ENCODE peak calls at places on chromosome 4, in six cellular contexts. D is endothelial cell of umbilical vein, F is PC-3, P is GM23338, L is neural progenitor cell, Q is fibroblast of lung. M is an unnamed sample. For H3K36me3, H4K20me1 and H3K79me2, the result is how much of the 10 kb centered on the place peaks cover.

GRCh38 chr4:145497199-145498149 is 15.8 kb downstream of the SMAD1 start:
- DNase-seq in F (no peak), L (no peak), P (no peak), Q (no peak), D (no peak), M (no peak)

GRCh38 chr4:54423066-54423465 is 194.0 kb downstream of the PDGFRA start:
- DNase-seq in L (no peak), D (no peak), P (no peak), Q (peak), F (peak), M (peak)

GRCh38 chr4:114998316-114998715 is 115.1 kb downstream of the NDST4 start:
- DNase-seq in P (no peak), Q (peak), D (no peak), L (no peak), F (no peak), M (no peak)

GRCh38 chr4:153318696-153319320 is 25.7 kb upstream of the MND1 start:
- DNase-seq in L (peak), F (peak), D (peak), Q (peak), P (peak), M (peak)

GRCh38 chr4:6200011-6200921 is at the start of gene JAKMIP1:
- DNase-seq in P (peak), L (peak), F (peak), D (peak), Q (peak), M (peak)

GRCh38 chr4:121696140-121696640 is 590 bp downstream of the ANXA5 start:
- DNase-seq in P (peak), L (peak), D (peak), F (peak), Q (peak), M (peak)

GRCh38 chr4:76744253-76744921 is 153.6 kb downstream of the SOWAHB start:
- DNase-seq in F (peak), D (peak), P (no peak), L (no peak), Q (peak), M (peak)

GRCh38 chr4:90546114-90546513 is 418.9 kb downstream of the CCSER1 start:
- DNase-seq in Q (peak), P (no peak), F (peak), L (no peak), D (peak), M (no peak)

GRCh38 chr4:5887361-5888221 is 5.3 kb downstream of the CRMP1 start:
- DNase-seq in L (peak), P (peak), Q (peak), D (no peak), F (no peak), M (peak)

GRCh38 chr4:17619416-17620105 is 5.1 kb downstream of the MED28 start:
- DNase-seq in F (peak), L (no peak), P (no peak), D (no peak), Q (no peak), M (peak)

GRCh38 chr4:19187104-19187503 is 1064.6 kb upstream of the SLIT2 start:
- DNase-seq in Q (peak), F (no peak), L (no peak), P (no peak), D (peak), M (no peak)

GRCh38 chr4:46844325-46844917 is 64.6 kb downstream of the COX7B2 start:
- DNase-seq in F (peak), Q (peak), P (peak), L (peak), D (peak), M (peak)

GRCh38 chr4:76459291-76459723 is 24.3 kb downstream of the SHROOM3 start:
- DNase-seq in F (no peak), P (peak), D (peak), Q (peak), L (peak), M (no peak)

GRCh38 chr4:37648084-37648817 is 37.9 kb downstream of the RELL1 start:
- DNase-seq in P (no peak), F (peak), D (peak), L (no peak), Q (peak), M (peak)

GRCh38 chr4:87525636-87526035 is 3.5 kb downstream of the SPARCL1 start:
- DNase-seq in L (peak), P (no peak), D (no peak), Q (peak), F (no peak), M (no peak)

GRCh38 chr4:145019346-145019745 is 78.7 kb downstream of the ANAPC10 start:
- DNase-seq in P (no peak), F (no peak), D (no peak), Q (no peak), L (no peak), M (no peak)

GRCh38 chr4:80036949-80037348 is 36.1 kb downstream of the ANTXR2 start:
- DNase-seq in Q (peak), L (no peak), F (no peak), D (peak), P (no peak), M (peak)

GRCh38 chr4:108590776-108591175 is 29.6 kb upstream of the RPL34 start:
- DNase-seq in L (no peak), P (no peak), F (no peak), D (no peak), Q (no peak), M (no peak)

GRCh38 chr4:92305878-92306520 is 2.2 kb downstream of the GRID2 start:
- DNase-seq in Q (no peak), L (peak), F (peak), D (no peak), P (peak), M (no peak)

GRCh38 chr4:41814565-41814964 is 66.0 kb upstream of the PHOX2B start:
- DNase-seq in Q (peak), F (peak), P (peak), L (peak), D (peak), M (no peak)

GRCh38 chr4:28388471-28388870 is 1527.8 kb downstream of the STIM2 start:
- DNase-seq in F (no peak), P (no peak), Q (no peak), L (no peak), D (no peak), M (no peak)

GRCh38 chr4:123398803-123399637 is 2.4 kb downstream of the SPRY1 start:
- DNase-seq in Q (peak), P (peak), D (peak), F (peak), L (peak), M (peak)

GRCh38 chr4:100034265-100034664 is 84.2 kb upstream of the H2AZ1 start:
- DNase-seq in F (no peak), Q (no peak), D (no peak), P (no peak), L (no peak), M (no peak)

GRCh38 chr4:100848865-100849264 is 331.0 kb upstream of the EMCN start:
- DNase-seq in L (peak), P (peak), F (peak), D (no peak), Q (no peak), M (no peak)

GRCh38 chr4:184021389-184021788 is 116.3 kb downstream of the STOX2 start:
- DNase-seq in D (no peak), F (peak), P (no peak), Q (no peak), L (no peak), M (no peak)

GRCh38 chr4:165621983-165622382 is 243.2 kb downstream of the CPE start:
- DNase-seq in P (no peak), Q (peak), L (no peak), D (peak), F (peak), M (no peak)

GRCh38 chr4:12379191-12379590 is 950.5 kb upstream of the HS3ST1 start:
- DNase-seq in F (no peak), P (no peak), D (no peak), Q (no peak), L (no peak), M (no peak)

GRCh38 chr4:24137963-24138601 is 248.2 kb upstream of the PPARGC1A start:
- DNase-seq in Q (no peak), P (no peak), L (no peak), D (no peak), F (no peak), M (no peak)

GRCh38 chr4:53688186-53688790 is 97.0 kb upstream of the LNX1 start:
- DNase-seq in D (peak), F (peak), P (no peak), L (no peak), Q (peak), M (peak)

GRCh38 chr4:83686166-83686565 is 150.3 kb downstream of the GPAT3 start:
- DNase-seq in P (no peak), F (peak), L (no peak), Q (no peak), D (peak), M (no peak)

GRCh38 chr4:142703694-142704309 is 142.3 kb downstream of the INPP4B start:
- DNase-seq in P (no peak), L (no peak), D (peak), Q (no peak), F (no peak), M (no peak)

GRCh38 chr4:180949825-180950224 is 1293.4 kb upstream of the TENM3 start:
- DNase-seq in D (no peak), Q (peak), P (no peak), F (peak), L (no peak), M (no peak)

DNA sequence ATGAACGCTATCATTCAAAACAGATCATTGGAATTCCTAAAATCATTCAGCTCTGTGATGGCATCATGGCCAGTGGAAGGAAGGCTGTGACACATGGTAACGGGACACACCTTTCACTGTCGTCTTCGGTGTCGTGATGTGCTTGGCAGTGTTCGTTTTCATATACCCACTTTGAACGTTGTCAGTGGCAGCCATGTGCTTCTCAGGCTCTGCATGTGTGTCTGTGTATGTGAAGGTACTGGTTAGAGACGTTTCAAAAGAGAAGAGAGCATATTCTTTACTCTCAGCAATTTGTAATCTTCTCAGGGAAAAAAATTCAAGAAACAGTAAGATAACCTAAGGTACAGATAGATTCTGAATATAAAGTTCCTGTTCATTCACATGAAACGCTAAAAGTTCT is 70.6 kb upstream of the MSANTD1 start:
- DNase-seq in Q (no peak), F (no peak), L (no peak), P (no peak), D (no peak), M (no peak)
- H3K36me3 ChIP-seq in Q (under half), F (under half), L (under half), P (under half), D (under half), M (half or more)

GRCh38 chr4:185224597-185224996 is 15.2 kb downstream of the SNX25 start:
- DNase-seq in Q (no peak), L (no peak), D (no peak), P (no peak), F (no peak), M (no peak)

GRCh38 chr4:185229021-185229818 is 19.8 kb downstream of the SNX25 start:
- DNase-seq in P (no peak), Q (no peak), F (no peak), D (no peak), L (no peak), M (no peak)

GRCh38 chr4:185227131-185227551 is 17.7 kb downstream of the SNX25 start:
- DNase-seq in L (no peak), F (no peak), Q (no peak), P (peak), D (peak), M (no peak)

GRCh38 chr4:185232370-185232769 is 23.0 kb downstream of the SNX25 start:
- DNase-seq in L (no peak), D (no peak), F (peak), P (no peak), Q (peak), M (peak)

DNA sequence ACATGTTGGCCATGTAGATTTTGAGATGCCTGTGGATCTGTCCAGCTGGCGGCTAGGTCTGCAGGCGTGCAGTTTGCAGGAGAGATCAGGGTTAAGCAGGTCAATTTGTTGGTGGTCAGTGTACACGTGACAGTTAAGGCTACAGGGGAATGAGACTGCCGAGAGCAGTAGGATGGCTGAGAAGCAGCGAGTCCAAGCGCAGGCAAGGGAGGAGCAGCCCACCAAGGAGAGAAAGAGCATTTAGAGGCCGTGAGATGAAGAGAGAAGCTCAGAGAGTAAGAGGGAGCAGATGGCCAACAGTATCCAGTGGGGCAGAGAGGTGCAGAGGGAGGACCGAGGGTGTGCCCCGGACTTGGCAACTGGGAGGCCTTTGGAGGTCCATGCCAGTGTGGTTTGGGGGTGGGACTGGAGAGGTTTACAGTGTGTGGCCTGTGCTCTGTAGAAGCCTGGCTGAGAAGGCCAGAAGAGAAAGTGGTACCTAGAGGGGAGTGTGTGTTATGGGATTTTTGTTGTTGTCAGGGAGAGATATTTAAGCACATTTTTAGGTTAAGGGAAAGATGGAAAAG is 18.4 kb downstream of the SNX25 start:
- DNase-seq in F (no peak), Q (no peak), D (no peak), P (no peak), L (no peak), M (no peak)
- H4K20me1 ChIP-seq in F (under half), Q (under half), D (under half), P (under half), L (under half), M (under half)

GRCh38 chr4:105147226-105148151 is 813 bp downstream of the TET2 start:
- DNase-seq in P (peak), Q (peak), D (peak), F (peak), L (peak), M (peak)

GRCh38 chr4:105146286-105147219 is at the start of gene TET2:
- DNase-seq in Q (peak), F (peak), D (peak), L (peak), P (peak), M (peak)

GRCh38 chr4:105149771-105150170 is 3.1 kb downstream of the TET2 start:
- DNase-seq in L (no peak), D (peak), F (no peak), P (no peak), Q (peak), M (no peak)

GRCh38 chr4:105153749-105154148 is 7.1 kb downstream of the TET2 start:
- DNase-seq in Q (no peak), P (no peak), L (no peak), F (no peak), D (no peak), M (no peak)

GRCh38 chr4:105150511-105150910 is 3.8 kb downstream of the TET2 start:
- DNase-seq in P (no peak), F (no peak), L (no peak), D (no peak), Q (peak), M (no peak)
- H3K79me2 ChIP-seq in P (under half), F (half or more), L (half or more), D (half or more), Q (under half), M (half or more)

GRCh38 chr4:2940267-2941137 is 22.7 kb downstream of the NOP14 start:
- DNase-seq in D (no peak), Q (no peak), L (no peak), F (no peak), P (no peak), M (peak)

GRCh38 chr4:2937146-2937857 is 25.9 kb downstream of the NOP14 start:
- DNase-seq in D (no peak), F (peak), P (no peak), Q (peak), L (no peak), M (peak)

GRCh38 chr4:2937986-2938385 is 25.2 kb downstream of the NOP14 start:
- DNase-seq in F (no peak), D (no peak), Q (no peak), L (no peak), P (no peak), M (peak)

GRCh38 chr4:2939383-2940243 is 23.6 kb downstream of the NOP14 start:
- DNase-seq in L (no peak), D (no peak), P (no peak), Q (no peak), F (no peak), M (peak)

DNA sequence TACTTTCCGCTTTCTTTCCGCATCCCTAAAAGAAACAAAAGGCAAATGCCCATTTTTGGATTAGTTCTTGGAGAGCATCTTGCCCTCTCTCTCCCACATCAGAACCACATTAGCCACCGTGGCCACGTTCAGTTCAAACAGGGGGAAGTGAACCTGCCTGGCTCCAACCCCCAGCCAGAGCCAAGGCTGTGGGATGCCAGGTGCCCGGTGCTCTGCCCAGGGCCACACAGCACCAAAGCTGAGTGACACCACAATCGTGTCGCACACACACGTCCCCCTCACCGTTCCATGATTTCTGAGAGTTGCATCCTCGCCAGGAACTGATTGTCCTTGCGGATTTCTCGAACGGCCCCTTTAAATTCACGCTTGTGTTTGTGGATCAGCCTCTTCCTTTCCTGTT is 24.3 kb downstream of the NOP14 start:
- DNase-seq in D (no peak), L (no peak), F (no peak), P (no peak), Q (no peak), M (peak)
- H3K36me3 ChIP-seq in D (under half), L (under half), F (under half), P (under half), Q (half or more), M (half or more)

GRCh38 chr4:1174941-1175634 is 2.7 kb upstream of the SPON2 start:
- DNase-seq in L (no peak), Q (no peak), D (no peak), F (no peak), P (no peak), M (peak)
- H4K20me1 ChIP-seq in L (under half), Q (under half), D (under half), F (under half), P (under half), M (under half)

GRCh38 chr4:174275101-174275500 is 8.4 kb downstream of the FBXO8 start:
- DNase-seq in D (no peak), L (no peak), F (no peak), P (no peak), Q (no peak), M (no peak)

GRCh38 chr4:174278467-174278866 is 5.0 kb downstream of the FBXO8 start:
- DNase-seq in Q (peak), D (no peak), F (peak), L (no peak), P (no peak), M (no peak)

GRCh38 chr4:174277433-174277832 is 6.0 kb downstream of the FBXO8 start:
- DNase-seq in P (no peak), F (no peak), Q (no peak), L (no peak), D (no peak), M (no peak)

GRCh38 chr4:174273960-174274359 is 9.5 kb downstream of the FBXO8 start:
- DNase-seq in L (no peak), F (no peak), P (no peak), Q (no peak), D (no peak), M (no peak)

GRCh38 chr4:174274436-174274835 is 9.0 kb downstream of the FBXO8 start:
- DNase-seq in L (no peak), F (peak), D (no peak), P (no peak), Q (no peak), M (no peak)
- H3K79me2 ChIP-seq in L (under half), F (under half), D (under half), P (under half), Q (under half), M (under half)

DNA sequence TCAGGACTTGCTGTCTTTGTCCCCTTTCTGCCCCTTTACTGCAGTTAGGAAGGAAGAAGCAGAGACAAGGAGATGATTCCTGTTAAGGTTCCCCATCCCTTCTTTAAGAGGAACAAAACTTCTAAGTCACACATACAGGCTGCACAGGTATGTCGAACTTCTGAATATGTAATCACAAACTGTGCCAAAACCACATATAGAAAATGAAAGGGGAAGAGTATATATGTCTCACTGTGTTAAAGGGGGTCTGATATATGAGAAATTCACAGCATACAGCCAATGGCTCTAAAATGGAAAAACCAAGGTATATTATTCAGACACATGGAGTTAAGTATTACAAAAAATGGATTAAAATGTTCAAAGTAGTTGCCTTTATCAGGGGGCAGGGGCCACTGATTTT is 11.7 kb downstream of the CFAP97 start:
- DNase-seq in F (no peak), Q (no peak), L (no peak), D (no peak), P (no peak), M (no peak)
- H3K36me3 ChIP-seq in F (under half), Q (under half), L (under half), D (under half), P (under half), M (under half)

DNA sequence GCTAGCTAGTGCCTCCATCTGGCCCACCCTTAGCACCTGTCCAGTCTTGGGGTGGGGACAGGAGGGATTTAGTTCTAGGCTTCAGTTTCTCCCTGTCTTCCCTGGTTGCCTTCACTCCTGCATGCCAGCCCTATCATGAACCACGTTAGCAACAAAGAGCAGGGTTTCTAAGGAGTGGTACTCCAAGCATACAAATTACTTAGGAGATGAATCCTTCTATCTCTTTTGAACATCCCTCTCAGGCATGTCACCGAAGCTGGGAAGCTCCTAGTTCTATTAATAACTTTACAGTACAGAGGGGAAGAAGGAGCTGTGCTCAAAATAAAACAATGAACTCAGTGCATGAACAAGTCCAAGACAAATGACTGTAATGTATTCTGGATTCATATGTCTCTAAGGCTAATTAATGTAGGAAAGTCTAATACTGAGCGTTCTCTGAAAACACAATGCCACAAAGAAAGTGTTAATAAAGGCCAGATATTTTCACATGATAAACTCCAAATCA is 450.6 kb upstream of the RASGEF1B start:
- DNase-seq in L (no peak), P (no peak), Q (no peak), F (no peak), D (no peak), M (no peak)
- H4K20me1 ChIP-seq in L (under half), P (under half), Q (under half), F (under half), D (under half), M (under half)